ENCODE peak calls at places on chromosomes 11 and 22, in eight cellular contexts. Q, Z, I, H, V, S, R and E are unnamed samples.

GRCh38 chr11:77147668-77148321 is 19.7 kb downstream of the MYO7A start:
- DNase-seq in S (peak), Z (peak), R (peak), Q (no peak), H (no peak), I (no peak), V (no peak), E (no peak)

GRCh38 chr11:127843483-127844396 is 743.6 kb downstream of the ETS1 start:
- DNase-seq in H (peak), S (peak), I (peak), V (peak), R (peak), Q (peak), Z (peak), E (peak)

GRCh38 chr11:108891143-108891542 is 226.3 kb downstream of the DDX10 start:
- DNase-seq in I (no peak), R (no peak), H (no peak), Q (no peak), S (no peak), V (no peak), Z (no peak), E (no peak)

GRCh38 chr22:32612834-32613233 is 138.2 kb downstream of the FBXO7 start:
- DNase-seq in Q (no peak), S (no peak), V (no peak), H (no peak), R (no peak), Z (no peak), I (no peak), E (no peak)

GRCh38 chr11:77381749-77382693 is 80.5 kb upstream of the GDPD4 start:
- DNase-seq in S (no peak), Z (no peak), I (no peak), H (no peak), R (no peak), V (peak), Q (no peak), E (no peak)

GRCh38 chr11:134533511-134533910 is 121.5 kb upstream of the B3GAT1 start:
- DNase-seq in H (no peak), R (no peak), S (no peak), I (no peak), Q (no peak), Z (no peak), V (no peak), E (no peak)

GRCh38 chr11:15704064-15704463 is 589.3 kb downstream of the INSC start:
- DNase-seq in Q (no peak), I (no peak), Z (no peak), R (no peak), S (no peak), V (no peak), H (no peak), E (no peak)

GRCh38 chr11:76752321-76753175 is 30.6 kb upstream of the TSKU start:
- DNase-seq in I (no peak), R (no peak), S (no peak), Q (no peak), H (peak), V (peak), Z (no peak), E (no peak)

GRCh38 chr22:22848364-22848866 is 39.2 kb upstream of the IGLL5 start:
- DNase-seq in S (peak), V (peak), R (peak), I (peak), H (peak), Q (no peak), Z (peak), E (peak)

GRCh38 chr11:19595840-19596751 is 116.5 kb upstream of the NAV2 start:
- DNase-seq in R (no peak), Q (no peak), V (peak), S (no peak), I (no peak), H (no peak), Z (no peak), E (no peak)